ENCODE peak calls at places on chromosomes 4 and X, in seven cellular contexts. I is cardiac fibroblast; M is foreskin keratinocyte; E is stimulated activated CD4-positive, alpha-beta T cell treated with anti-CD3 and anti-CD28 coated beads, Interleukin-15, amount 100 ng/mL, for 1 hour; T is M059J; C is activated naive CD4-positive, alpha-beta T cell; N is MG63. K is an unnamed sample.

GRCh38 chrX:130799393-130799792 is 103.6 kb downstream of the ENOX2 start:
- DNase-seq in C (no peak), M (peak; percentile 58), E (no peak), T (peak; percentile 66), I (peak; percentile 48), N (no peak), K (no peak)

GRCh38 chrX:16212436-16212835 is 45.2 kb downstream of the MAGEB17 start:
- DNase-seq in I (peak; percentile 43), N (no peak), E (no peak), M (peak; percentile 1), C (no peak), T (peak; percentile 5), K (peak; percentile 22)

GRCh38 chrX:72652132-72652531 is 62.0 kb downstream of the PHKA1 start:
- DNase-seq in M (no peak), I (no peak), T (no peak), E (no peak), C (no peak), N (no peak), K (no peak)

GRCh38 chrX:87582453-87582852 is 64.9 kb downstream of the KLHL4 start:
- DNase-seq in N (no peak), E (no peak), M (no peak), I (peak; percentile 8), C (no peak), T (no peak), K (no peak)

GRCh38 chr4:84737656-84738055 is 154.7 kb downstream of the CDS1 start:
- DNase-seq in C (no peak), I (no peak), T (no peak), E (no peak), M (no peak), N (no peak), K (no peak)

GRCh38 chr4:5009796-5010195 is 9.5 kb downstream of the CYTL1 start:
- DNase-seq in I (no peak), C (no peak), M (no peak), N (no peak), E (no peak), T (no peak), K (no peak)

GRCh38 chr4:98919996-98920395 is 8.9 kb downstream of the EIF4E start:
- DNase-seq in M (peak; percentile 47), N (no peak), C (no peak), E (no peak), T (peak; percentile 36), I (peak; percentile 52), K (no peak)

GRCh38 chr4:60485279-60485678 is 714.8 kb upstream of the ADGRL3 start:
- DNase-seq in T (no peak), E (no peak), M (peak; percentile 70), I (peak; percentile 26), N (no peak), C (no peak), K (no peak)

GRCh38 chrX:55196688-55197087 is 23.5 kb upstream of the PAGE5 start:
- DNase-seq in I (no peak), E (no peak), N (no peak), C (no peak), T (no peak), M (no peak), K (no peak)

GRCh38 chr4:141705747-141706377 is 69.5 kb downstream of the IL15 start:
- DNase-seq in M (no peak), N (no peak), I (no peak), T (peak; percentile 17), E (no peak), C (no peak), K (no peak)

GRCh38 chr4:133062851-133063250 is 86.2 kb upstream of the PCDH10 start:
- DNase-seq in N (no peak), M (peak; percentile 22), C (no peak), E (no peak), T (no peak), I (peak; percentile 19), K (no peak)

GRCh38 chr4:123505457-123506310 is 109.1 kb downstream of the SPRY1 start:
- DNase-seq in E (no peak), C (no peak), N (peak; percentile 62), T (peak; percentile 29), M (no peak), I (peak; percentile 72), K (no peak)

GRCh38 chrX:71563921-71564320 is 14.3 kb upstream of the GCNA start:
- DNase-seq in I (no peak), N (no peak), T (no peak), E (no peak), C (no peak), M (no peak), K (no peak)

GRCh38 chr4:65139998-65140397 is 530.3 kb downstream of the EPHA5 start:
- DNase-seq in T (peak; percentile 29), M (peak; percentile 46), C (no peak), E (no peak), I (no peak), N (no peak), K (no peak)

GRCh38 chrX:23493941-23494374 is 159.3 kb downstream of the PTCHD1 start:
- DNase-seq in T (peak; percentile 76), I (peak; percentile 52), C (no peak), E (no peak), M (peak; percentile 33), N (no peak), K (peak; percentile 11)

GRCh38 chrX:15751160-15751819 is 13.2 kb downstream of the CA5B start:
- DNase-seq in N (no peak), T (peak; percentile 95), I (no peak), C (no peak), M (no peak), E (no peak), K (no peak)

GRCh38 chr4:8409271-8410065 is 31.1 kb downstream of the ACOX3 start:
- DNase-seq in C (no peak), N (peak; percentile 42), T (no peak), I (peak; percentile 12), M (no peak), E (no peak), K (no peak)

GRCh38 chr4:89469930-89470375 is 162.4 kb upstream of the GPRIN3 start:
- DNase-seq in I (peak; percentile 97), T (peak; percentile 88), C (no peak), M (peak; percentile 94), E (no peak), N (peak; percentile 26), K (no peak)

GRCh38 chrX:17590892-17591740 is 146.2 kb upstream of the SCML1 start:
- DNase-seq in C (no peak), T (peak; percentile 82), M (peak; percentile 50), E (peak; percentile 5), N (peak; percentile 53), I (peak; percentile 80), K (peak; percentile 73)

GRCh38 chr4:140331245-140331644 is 42.2 kb upstream of the SCOC start:
- DNase-seq in M (no peak), I (no peak), T (no peak), N (no peak), C (no peak), E (no peak), K (no peak)

GRCh38 chr4:83285022-83285387 is 407 bp upstream of the COQ2 start:
- DNase-seq in E (no peak), I (peak; percentile 78), C (no peak), N (peak; percentile 3), T (peak; percentile 69), M (peak; percentile 34), K (peak; percentile 15)

GRCh38 chrX:130386408-130386808 is 934 bp upstream of the GPR119 start:
- DNase-seq in C (no peak), N (no peak), I (no peak), M (no peak), T (no peak), E (no peak), K (no peak)

GRCh38 chr4:94442251-94442650 is 9.5 kb upstream of the PDLIM5 start:
- DNase-seq in E (no peak), M (no peak), T (no peak), I (peak; percentile 3), N (no peak), C (no peak), K (no peak)

GRCh38 chrX:121876316-121876715 is 828.9 kb downstream of the GLUD2 start:
- DNase-seq in T (peak; percentile 11), M (peak; percentile 35), N (peak; percentile 3), C (no peak), I (peak; percentile 50), E (no peak), K (no peak)

GRCh38 chr4:4289055-4289454 is 899 bp downstream of the LYAR start:
- DNase-seq in M (no peak), N (no peak), C (no peak), I (no peak), T (no peak), E (no peak), K (no peak)

GRCh38 chr4:46946914-46947313 is 37.9 kb upstream of the COX7B2 start:
- DNase-seq in I (peak; percentile 58), E (no peak), C (no peak), N (peak; percentile 12), M (peak; percentile 31), T (peak; percentile 69), K (peak; percentile 5)

GRCh38 chr4:85102606-85103005 is 136.1 kb upstream of the WDFY3 start:
- DNase-seq in T (peak; percentile 71), N (no peak), M (peak; percentile 2), E (no peak), I (no peak), C (no peak), K (no peak)

GRCh38 chrX:53421772-53422090 is 723 bp downstream of the SMC1A start:
- DNase-seq in E (no peak), M (no peak), N (no peak), I (no peak), T (no peak), C (no peak), K (peak; percentile 10)

GRCh38 chrX:53356186-53356585 is 66.3 kb downstream of the SMC1A start:
- DNase-seq in I (peak; percentile 20), E (no peak), T (peak; percentile 22), M (peak; percentile 30), N (no peak), C (no peak), K (no peak)

GRCh38 chrX:130024127-130024526 is 41.7 kb downstream of the BCORL1 start:
- DNase-seq in T (peak; percentile 23), N (peak; percentile 6), E (peak; percentile 57), M (peak; percentile 26), I (peak; percentile 74), C (peak; percentile 10), K (peak; percentile 56)

GRCh38 chrX:1537031-1537715 is at the start of gene P2RY8:
- DNase-seq in M (no peak), N (peak; percentile 31), E (peak; percentile 56), T (peak; percentile 74), C (peak; percentile 30), I (peak; percentile 69), K (peak; percentile 32)

GRCh38 chr4:165462009-165462408 is 83.2 kb downstream of the CPE start:
- DNase-seq in N (no peak), M (no peak), T (no peak), E (no peak), C (no peak), I (no peak), K (no peak)

GRCh38 chr4:168380290-168380689 is 61.7 kb upstream of the DDX60 start:
- DNase-seq in C (no peak), N (no peak), T (no peak), I (no peak), M (no peak), E (no peak), K (no peak)

GRCh38 chr4:80173841-80174240 is 23.5 kb upstream of the PRDM8 start:
- DNase-seq in E (no peak), I (peak; percentile 77), C (no peak), M (peak; percentile 20), T (peak; percentile 65), N (peak; percentile 50), K (no peak)

GRCh38 chr4:75629239-75629638 is 1.1 kb downstream of the CDKL2 start:
- DNase-seq in I (no peak), T (no peak), M (no peak), E (no peak), N (no peak), C (no peak), K (no peak)

GRCh38 chrX:25022499-25023325 is 6.9 kb upstream of the ARX start:
- DNase-seq in T (no peak), M (no peak), N (no peak), C (no peak), I (no peak), E (no peak), K (no peak)

GRCh38 chr4:8864912-8865680 is 6.5 kb downstream of the HMX1 start:
- DNase-seq in I (no peak), T (no peak), E (no peak), M (no peak), N (no peak), C (no peak), K (no peak)

GRCh38 chr4:158766419-158767044 is 2.3 kb upstream of the FNIP2 start:
- DNase-seq in C (no peak), N (no peak), I (no peak), M (no peak), T (no peak), E (no peak), K (no peak)

K was measured in A549.